ENCODE peak calls at places on chromosome 15, in four cellular contexts. Y, L, D and U are unnamed samples.

GRCh38 chr15:60932051-60932915 is 296.8 kb downstream of the RORA start:
- DNase-seq in Y (peak), L (no peak), D (no peak), U (peak)

GRCh38 chr15:90231028-90232017 is 2.4 kb downstream of the CIB1 start:
- DNase-seq in Y (no peak), L (no peak), D (no peak), U (peak)

GRCh38 chr15:100292010-100292409 is 49.8 kb downstream of the ADAMTS17 start:
- DNase-seq in Y (no peak), L (no peak), D (no peak), U (no peak)

GRCh38 chr15:80915462-80915861 is 74.2 kb downstream of the MESD start:
- DNase-seq in Y (no peak), L (no peak), D (no peak), U (no peak)

GRCh38 chr15:58738051-58738707 is 11.3 kb downstream of the ADAM10 start:
- DNase-seq in Y (no peak), L (no peak), D (no peak), U (no peak)

GRCh38 chr15:54504695-54505094 is 526.5 kb downstream of the UNC13C start:
- DNase-seq in Y (no peak), L (no peak), D (no peak), U (no peak)

GRCh38 chr15:101088788-101089578 is 162.9 kb downstream of the CHSY1 start:
- DNase-seq in Y (peak), L (peak), D (peak), U (no peak)

GRCh38 chr15:67863442-67863987 is 23.7 kb upstream of the RNU6-1 start:
- DNase-seq in Y (peak), L (peak), D (peak), U (no peak)

GRCh38 chr15:38886315-38887163 is 321.9 kb upstream of the RASGRP1 start:
- DNase-seq in Y (peak), L (no peak), D (peak), U (no peak)

GRCh38 chr15:59232476-59232875 is 25.8 kb downstream of the LDHAL6B start:
- DNase-seq in Y (peak), L (no peak), D (peak), U (no peak)

GRCh38 chr15:26889298-26889898 is 22.5 kb downstream of the GABRA5 start:
- DNase-seq in Y (peak), L (no peak), D (peak), U (no peak)

GRCh38 chr15:92617197-92618037 is 38.2 kb downstream of the FAM174B start:
- DNase-seq in Y (peak), L (peak), D (peak), U (peak)

GRCh38 chr15:72382146-72382545 is 6.3 kb upstream of the HEXA start:
- DNase-seq in Y (no peak), L (no peak), D (no peak), U (no peak)

GRCh38 chr15:57213783-57214366 is 162.4 kb upstream of the CGNL1 start:
- DNase-seq in Y (peak), L (no peak), D (no peak), U (no peak)

GRCh38 chr15:51799174-51799907 is 30.1 kb upstream of the TMOD3 start:
- DNase-seq in Y (no peak), L (no peak), D (no peak), U (no peak)

GRCh38 chr15:48462688-48463087 is 131.5 kb downstream of the DUT start:
- DNase-seq in Y (no peak), L (no peak), D (no peak), U (no peak)

GRCh38 chr15:68145706-68146105 is 59.4 kb downstream of the CALML4 start:
- DNase-seq in Y (no peak), L (no peak), D (no peak), U (no peak)

GRCh38 chr15:50676799-50677483 is 9.7 kb downstream of the TRPM7 start:
- DNase-seq in Y (peak), L (no peak), D (peak), U (no peak)

GRCh38 chr15:52093539-52094502 is 18.8 kb downstream of the BCL2L10 start:
- DNase-seq in Y (peak), L (no peak), D (peak), U (peak)

GRCh38 chr15:69224383-69224782 is 63.9 kb downstream of the GLCE start:
- DNase-seq in Y (no peak), L (no peak), D (no peak), U (no peak)

GRCh38 chr15:51168700-51169099 is 74.0 kb upstream of the TNFAIP8L3 start:
- DNase-seq in Y (no peak), L (no peak), D (no peak), U (no peak)

GRCh38 chr15:91515188-91515754 is 338.2 kb upstream of the SLCO3A1 start:
- DNase-seq in Y (peak), L (no peak), D (peak), U (no peak)

GRCh38 chr15:67180514-67181191 is 73.8 kb downstream of the AAGAB start:
- DNase-seq in Y (peak), L (no peak), D (no peak), U (no peak)

GRCh38 chr15:71781179-71781964 is 29.0 kb upstream of the NR2E3 start:
- DNase-seq in Y (no peak), L (no peak), D (peak), U (no peak)

GRCh38 chr15:68403161-68403941 is 28.6 kb downstream of the ITGA11 start:
- DNase-seq in Y (no peak), L (no peak), D (no peak), U (peak)

GRCh38 chr15:60137711-60138396 is 133.7 kb downstream of the FOXB1 start:
- DNase-seq in Y (peak), L (no peak), D (peak), U (no peak)

GRCh38 chr15:81781316-81781868 is 264.4 kb downstream of the MEX3B start:
- DNase-seq in Y (no peak), L (no peak), D (no peak), U (no peak)

GRCh38 chr15:90683371-90683770 is 33.8 kb upstream of the BLM start:
- DNase-seq in Y (no peak), L (no peak), D (no peak), U (no peak)

GRCh38 chr15:66387176-66388056 is 704 bp downstream of the MAP2K1 start:
- DNase-seq in Y (peak), L (peak), D (peak), U (peak)

GRCh38 chr15:92247649-92248242 is 145.9 kb upstream of the ST8SIA2 start:
- DNase-seq in Y (no peak), L (no peak), D (no peak), U (no peak)

GRCh38 chr15:38084289-38084688 is 149.8 kb downstream of the TMCO5A start:
- DNase-seq in Y (peak), L (no peak), D (peak), U (no peak)

GRCh38 chr15:29925227-29926082 is 103.2 kb upstream of the TJP1 start:
- DNase-seq in Y (peak), L (no peak), D (peak), U (no peak)